ENCODE peak calls at places on chromosomes 6 and 20, in eight cellular contexts. P is mucosa of descending colon, T is cardiac muscle cell, O is hypothalamus, Z is AG10803, H is NCI-H446 treated with DMSO at 0.1 percent for 48 hours, L is AG20443, I is lower lobe of right lung. G is an unnamed sample.

GRCh38 chr6:26172496-26172958 is 85.3 kb downstream of the HFE start:
- DNase-seq in P (no peak), T (peak; percentile 24), O (no peak), Z (peak; percentile 53), H (peak; percentile 21), L (peak; percentile 42), I (no peak), G (peak; percentile 42)

GRCh38 chr6:63787021-63787420 is 151.4 kb downstream of the PHF3 start:
- DNase-seq in P (no peak), T (no peak), O (no peak), Z (peak; percentile 45), H (no peak), L (no peak), I (no peak), G (no peak)

GRCh38 chr6:143743256-143744166 is 65.7 kb downstream of the PHACTR2 start:
- DNase-seq in P (no peak), T (peak; percentile 3), O (no peak), Z (peak; percentile 57), H (peak; percentile 80), L (peak; percentile 54), I (no peak), G (peak; percentile 79)

GRCh38 chr20:37534401-37535157 is 6.9 kb upstream of the BLCAP start:
- DNase-seq in P (no peak), T (peak; percentile 85), O (peak; percentile 11), Z (peak; percentile 80), H (peak; percentile 52), L (peak; percentile 68), I (no peak), G (peak; percentile 95)

GRCh38 chr6:101770116-101770515 is 376.6 kb downstream of the GRIK2 start:
- DNase-seq in P (no peak), T (no peak), O (no peak), Z (no peak), H (no peak), L (no peak), I (no peak), G (no peak)

GRCh38 chr6:104591573-104592334 is 268.0 kb downstream of the HACE1 start:
- DNase-seq in P (no peak), T (no peak), O (no peak), Z (peak; percentile 13), H (no peak), L (no peak), I (no peak), G (no peak)

GRCh38 chr6:50272611-50273010 is 222.9 kb upstream of the DEFB112 start:
- DNase-seq in P (no peak), T (no peak), O (no peak), Z (no peak), H (no peak), L (no peak), I (no peak), G (no peak)

GRCh38 chr6:120354452-120355098 is 979.7 kb downstream of the TBC1D32 start:
- DNase-seq in P (no peak), T (no peak), O (no peak), Z (no peak), H (no peak), L (no peak), I (no peak), G (no peak)

GRCh38 chr6:76861403-76861802 is 601.9 kb downstream of the HTR1B start:
- DNase-seq in P (no peak), T (peak; percentile 48), O (no peak), Z (no peak), H (no peak), L (no peak), I (no peak), G (no peak)

GRCh38 chr20:34122274-34122980 is 10.4 kb upstream of the EIF2S2 start:
- DNase-seq in P (no peak), T (no peak), O (no peak), Z (no peak), H (no peak), L (no peak), I (no peak), G (no peak)

GRCh38 chr20:62694868-62695267 is 13.8 kb upstream of the NTSR1 start:
- DNase-seq in P (no peak), T (no peak), O (no peak), Z (no peak), H (no peak), L (no peak), I (no peak), G (no peak)

GRCh38 chr6:44733868-44734267 is 346.4 kb downstream of the CDC5L start:
- DNase-seq in P (no peak), T (no peak), O (no peak), Z (no peak), H (no peak), L (no peak), I (no peak), G (no peak)

GRCh38 chr20:41406896-41407444 is 40.4 kb upstream of the EMILIN3 start:
- DNase-seq in P (no peak), T (no peak), O (no peak), Z (no peak), H (no peak), L (no peak), I (no peak), G (no peak)

GRCh38 chr20:610130-611046 is at the start of gene TCF15:
- DNase-seq in P (no peak), T (peak; percentile 86), O (no peak), Z (no peak), H (peak; percentile 57), L (peak; percentile 53), I (peak; percentile 30), G (no peak)

GRCh38 chr6:108477034-108477433 is 83.7 kb upstream of the FOXO3 start:
- DNase-seq in P (no peak), T (no peak), O (peak; percentile 7), Z (no peak), H (no peak), L (no peak), I (no peak), G (peak; percentile 67)